ENCODE peak calls at places on chromosomes 7 and 10, in seven cellular contexts. Q, G, T, X, Y, J and D are unnamed samples.

GRCh38 chr7:148481965-148482626 is 108.5 kb upstream of the C7orf33 start:
- DNase-seq in Q (no peak), G (no peak), T (no peak), X (no peak), Y (no peak), J (no peak), D (no peak)

GRCh38 chr7:3404490-3404889 is 103.4 kb downstream of the SDK1 start:
- DNase-seq in Q (no peak), G (no peak), T (no peak), X (no peak), Y (no peak), J (no peak), D (no peak)

GRCh38 chr7:26525413-26526287 is 234.0 kb downstream of the SNX10 start:
- DNase-seq in Q (no peak), G (no peak), T (no peak), X (peak), Y (no peak), J (no peak), D (no peak)

GRCh38 chr7:95476904-95477594 is 8.7 kb upstream of the ASB4 start:
- DNase-seq in Q (peak), G (peak), T (peak), X (peak), Y (no peak), J (no peak), D (peak)

GRCh38 chr10:127035827-127036226 is 130.6 kb downstream of the DOCK1 start:
- DNase-seq in Q (no peak), G (no peak), T (no peak), X (no peak), Y (no peak), J (no peak), D (no peak)

GRCh38 chr10:43140414-43140813 is 2.2 kb downstream of the CSGALNACT2 start:
- DNase-seq in Q (peak), G (no peak), T (no peak), X (no peak), Y (peak), J (no peak), D (no peak)

GRCh38 chr7:151856516-151856915 is 20.4 kb downstream of the PRKAG2 start:
- DNase-seq in Q (no peak), G (no peak), T (no peak), X (no peak), Y (no peak), J (no peak), D (no peak)

GRCh38 chr10:35384265-35384868 is 48.1 kb downstream of the CCNY start:
- DNase-seq in Q (no peak), G (no peak), T (no peak), X (no peak), Y (no peak), J (no peak), D (no peak)

GRCh38 chr10:126570631-126571170 is 99.8 kb downstream of the C10orf90 start:
- DNase-seq in Q (peak), G (no peak), T (no peak), X (no peak), Y (no peak), J (no peak), D (no peak)

GRCh38 chr10:30630571-30630970 is 1.0 kb upstream of the LYZL2 start:
- DNase-seq in Q (peak), G (no peak), T (no peak), X (no peak), Y (peak), J (no peak), D (no peak)

GRCh38 chr10:123936426-123936825 is 44.8 kb upstream of the CPXM2 start:
- DNase-seq in Q (no peak), G (no peak), T (no peak), X (no peak), Y (no peak), J (no peak), D (no peak)

GRCh38 chr10:70761031-70761601 is 24.1 kb downstream of the TBATA start:
- DNase-seq in Q (peak), G (no peak), T (no peak), X (no peak), Y (no peak), J (no peak), D (no peak)

GRCh38 chr7:112174192-112174591 is 32.0 kb downstream of the DOCK4 start:
- DNase-seq in Q (no peak), G (no peak), T (no peak), X (no peak), Y (no peak), J (no peak), D (no peak)

GRCh38 chr10:48465860-48466521 is 138.9 kb downstream of the ARHGAP22 start:
- DNase-seq in Q (no peak), G (no peak), T (no peak), X (no peak), Y (no peak), J (peak), D (no peak)

GRCh38 chr7:137657476-137658193 is 189.1 kb downstream of the DGKI start:
- DNase-seq in Q (no peak), G (no peak), T (no peak), X (no peak), Y (no peak), J (no peak), D (no peak)